ENCODE peak calls at places on chromosomes 11 and 22, in nine cellular contexts. Y is BJ; R is nephron progenitor cell; O is NCI-H774; K is C1 segment of cervical spinal cord; U is CD4-positive, alpha-beta T cell; A is progenitor cell of endocrine pancreas; V is activated CD8-positive, alpha-beta memory T cell treated with anti-CD3 and anti-CD28 coated beads, Interleukin-2, amount 50 U/mL, for 4 hours; H is stomach. Q is an unnamed sample.
A peak's percentile ranks its signal among the peaks of the same experiment; 100 is the strongest.

GRCh38 chr11:116731821-116732739 is 40.7 kb downstream of the BUD13 start:
- DNase-seq in Y (no peak), R (no peak), O (no peak), K (peak; percentile 45), U (no peak), A (no peak), V (no peak), H (no peak), Q (no peak)

GRCh38 chr11:46352063-46352841 is 5.0 kb downstream of the DGKZ start:
- DNase-seq in Y (no peak), R (peak; percentile 82), O (no peak), K (no peak), U (peak; percentile 68), A (peak; percentile 55), V (peak; percentile 78), H (peak; percentile 87), Q (no peak)

GRCh38 chr22:46578824-46579561 is 41.2 kb upstream of the GRAMD4 start:
- DNase-seq in Y (no peak), R (no peak), O (no peak), K (no peak), U (no peak), A (no peak), V (peak; percentile 14), H (peak; percentile 57), Q (no peak)

GRCh38 chr11:85595285-85595884 is 31.8 kb downstream of the DLG2 start:
- DNase-seq in Y (peak; percentile 11), R (no peak), O (peak; percentile 44), K (no peak), U (no peak), A (no peak), V (no peak), H (no peak), Q (peak; percentile 79)

GRCh38 chr22:41217553-41218157 is 12.5 kb downstream of the L3MBTL2 start:
- DNase-seq in Y (peak; percentile 62), R (no peak), O (no peak), K (no peak), U (no peak), A (no peak), V (no peak), H (peak; percentile 42), Q (peak; percentile 33)

GRCh38 chr11:118939948-118940598 is 14.3 kb upstream of the BCL9L start:
- DNase-seq in Y (no peak), R (peak; percentile 32), O (no peak), K (no peak), U (peak; percentile 31), A (no peak), V (no peak), H (no peak), Q (no peak)

GRCh38 chr11:9386901-9387300 is 2.4 kb downstream of the IPO7 start:
- DNase-seq in Y (no peak), R (no peak), O (no peak), K (no peak), U (no peak), A (no peak), V (no peak), H (no peak), Q (no peak)

GRCh38 chr11:78470861-78471442 is 53.3 kb upstream of the GAB2 start:
- DNase-seq in Y (no peak), R (no peak), O (no peak), K (no peak), U (no peak), A (no peak), V (no peak), H (no peak), Q (no peak)

GRCh38 chr11:20112291-20113146 is 47.8 kb downstream of the DBX1 start:
- DNase-seq in Y (peak; percentile 79), R (no peak), O (no peak), K (peak; percentile 64), U (no peak), A (no peak), V (no peak), H (peak; percentile 79), Q (peak; percentile 92)

GRCh38 chr11:77072851-77073327 is 6.1 kb downstream of the CAPN5 start:
- DNase-seq in Y (no peak), R (no peak), O (no peak), K (no peak), U (no peak), A (no peak), V (no peak), H (peak; percentile 24), Q (no peak)

GRCh38 chr11:3834349-3835099 is 6.2 kb downstream of the RHOG start:
- DNase-seq in Y (no peak), R (no peak), O (no peak), K (no peak), U (no peak), A (no peak), V (no peak), H (peak; percentile 40), Q (no peak)

GRCh38 chr11:27350503-27350902 is 12.5 kb downstream of the CCDC34 start:
- DNase-seq in Y (no peak), R (no peak), O (no peak), K (no peak), U (no peak), A (no peak), V (no peak), H (no peak), Q (no peak)

GRCh38 chr11:73729594-73730206 is 31.2 kb downstream of the RAB6A start:
- DNase-seq in Y (no peak), R (peak; percentile 16), O (no peak), K (no peak), U (no peak), A (peak; percentile 11), V (no peak), H (no peak), Q (peak; percentile 54)

GRCh38 chr11:126378763-126379162 is 23.3 kb downstream of the ST3GAL4 start:
- DNase-seq in Y (no peak), R (no peak), O (no peak), K (no peak), U (no peak), A (no peak), V (no peak), H (no peak), Q (no peak)

GRCh38 chr11:11985016-11985715 is 23.3 kb downstream of the DKK3 start:
- DNase-seq in Y (peak; percentile 58), R (no peak), O (no peak), K (no peak), U (no peak), A (no peak), V (no peak), H (peak; percentile 15), Q (peak; percentile 18)

GRCh38 chr11:2929511-2929879 is 275 bp upstream of the PHLDA2 start:
- DNase-seq in Y (no peak), R (peak; percentile 51), O (no peak), K (no peak), U (no peak), A (no peak), V (peak; percentile 48), H (peak; percentile 84), Q (peak; percentile 81)

GRCh38 chr11:3195251-3196160 is 23.1 kb downstream of the MRGPRG start:
- DNase-seq in Y (no peak), R (peak; percentile 41), O (no peak), K (no peak), U (no peak), A (no peak), V (no peak), H (no peak), Q (no peak)

GRCh38 chr11:3080104-3080503 is 22.9 kb upstream of the CARS1 start:
- DNase-seq in Y (no peak), R (no peak), O (no peak), K (no peak), U (no peak), A (no peak), V (no peak), H (no peak), Q (no peak)

GRCh38 chr11:107704432-107704831 is 7.4 kb downstream of the SLN start:
- DNase-seq in Y (no peak), R (no peak), O (no peak), K (no peak), U (no peak), A (no peak), V (no peak), H (no peak), Q (peak; percentile 46)

GRCh38 chr22:50245214-50246072 is 620 bp upstream of the TUBGCP6 start:
- DNase-seq in Y (no peak), R (no peak), O (no peak), K (no peak), U (no peak), A (no peak), V (no peak), H (no peak), Q (no peak)

GRCh38 chr11:80365315-80365714 is 924.5 kb upstream of the TENM4 start:
- DNase-seq in Y (no peak), R (no peak), O (no peak), K (no peak), U (no peak), A (no peak), V (no peak), H (no peak), Q (no peak)

GRCh38 chr11:115642660-115643059 is 138.4 kb upstream of the CADM1 start:
- DNase-seq in Y (no peak), R (no peak), O (no peak), K (no peak), U (no peak), A (no peak), V (no peak), H (no peak), Q (no peak)

GRCh38 chr11:73257342-73258103 is 14.6 kb upstream of the P2RY6 start:
- DNase-seq in Y (peak; percentile 78), R (peak; percentile 36), O (no peak), K (no peak), U (no peak), A (no peak), V (no peak), H (peak; percentile 25), Q (peak; percentile 21)